ENCODE peak calls at places on chromosome 12, in eight cellular contexts. U is mammary epithelial cell, G is PC-3, B is MM.1S, M is IMR-90, C is keratinocyte, Q is neuronal stem cell, E is fibroblast of lung. T is an unnamed sample.

GRCh38 chr12:11228268-11228879 is 41.1 kb downstream of the PRB3 start:
- DNase-seq in U (peak; percentile 39), G (peak; percentile 68), B (peak; percentile 31), M (peak; percentile 30), C (no peak), Q (peak; percentile 47), E (peak; percentile 39), T (no peak)

GRCh38 chr12:109578330-109578927 is 4.8 kb downstream of the MVK start:
- DNase-seq in U (no peak), G (no peak), B (no peak), M (no peak), C (no peak), Q (no peak), E (no peak), T (no peak)

GRCh38 chr12:52440821-52441319 is 6.7 kb upstream of the KRT75 start:
- DNase-seq in U (peak; percentile 92), G (peak; percentile 86), B (no peak), M (peak; percentile 53), C (no peak), Q (no peak), E (no peak), T (peak; percentile 46)

GRCh38 chr12:1884651-1885050 is 33.8 kb downstream of the CACNA2D4 start:
- DNase-seq in U (no peak), G (no peak), B (no peak), M (no peak), C (no peak), Q (no peak), E (no peak), T (no peak)

GRCh38 chr12:31106101-31106803 is 32.6 kb downstream of the DDX11 start:
- DNase-seq in U (no peak), G (no peak), B (no peak), M (no peak), C (no peak), Q (no peak), E (no peak), T (no peak)

GRCh38 chr12:132326646-132327045 is 2.7 kb downstream of the GALNT9 start:
- DNase-seq in U (no peak), G (no peak), B (no peak), M (no peak), C (no peak), Q (no peak), E (no peak), T (no peak)

GRCh38 chr12:75209782-75210138 is at the start of gene KCNC2:
- DNase-seq in U (no peak), G (no peak), B (no peak), M (no peak), C (no peak), Q (no peak), E (no peak), T (no peak)

GRCh38 chr12:6340745-6341438 is 984 bp downstream of the TNFRSF1A start:
- DNase-seq in U (peak; percentile 16), G (no peak), B (no peak), M (no peak), C (no peak), Q (no peak), E (no peak), T (peak; percentile 34)

GRCh38 chr12:24972078-24972477 is 23.2 kb upstream of the BCAT1 start:
- DNase-seq in U (no peak), G (no peak), B (no peak), M (no peak), C (no peak), Q (no peak), E (no peak), T (no peak)

GRCh38 chr12:69948874-69949273 is 123.8 kb downstream of the MYRFL start:
- DNase-seq in U (no peak), G (no peak), B (no peak), M (no peak), C (no peak), Q (no peak), E (no peak), T (no peak)

GRCh38 chr12:49671051-49671765 is 36.0 kb downstream of the FMNL3 start:
- DNase-seq in U (no peak), G (no peak), B (peak; percentile 21), M (no peak), C (no peak), Q (no peak), E (no peak), T (no peak)

GRCh38 chr12:19894049-19894448 is 454.8 kb downstream of the AEBP2 start:
- DNase-seq in U (peak; percentile 1), G (peak; percentile 6), B (peak; percentile 25), M (peak; percentile 31), C (no peak), Q (no peak), E (peak; percentile 21), T (no peak)

GRCh38 chr12:75642226-75642625 is 130.8 kb upstream of the KRR1 start:
- DNase-seq in U (peak; percentile 60), G (no peak), B (no peak), M (no peak), C (no peak), Q (no peak), E (no peak), T (no peak)

GRCh38 chr12:109695961-109696461 is 17.6 kb upstream of the FAM222A start:
- DNase-seq in U (no peak), G (no peak), B (no peak), M (no peak), C (no peak), Q (no peak), E (no peak), T (no peak)

GRCh38 chr12:58916891-58917570 is 3.3 kb downstream of the LRIG3 start:
- DNase-seq in U (peak; percentile 58), G (peak; percentile 17), B (no peak), M (peak; percentile 63), C (no peak), Q (no peak), E (peak; percentile 94), T (no peak)

GRCh38 chr12:16012086-16012485 is 101.0 kb downstream of the DERA start:
- DNase-seq in U (no peak), G (no peak), B (peak; percentile 61), M (peak; percentile 61), C (no peak), Q (no peak), E (peak; percentile 58), T (no peak)

GRCh38 chr12:42426733-42427132 is 100.8 kb downstream of the PPHLN1 start:
- DNase-seq in U (peak; percentile 49), G (peak; percentile 74), B (no peak), M (peak; percentile 72), C (peak; percentile 17), Q (no peak), E (peak; percentile 51), T (peak; percentile 48)

GRCh38 chr12:33245459-33245858 is 194.2 kb downstream of the SYT10 start:
- DNase-seq in U (no peak), G (no peak), B (no peak), M (no peak), C (no peak), Q (no peak), E (no peak), T (no peak)

GRCh38 chr12:72282721-72283120 is 10.6 kb downstream of the TRHDE start:
- DNase-seq in U (peak; percentile 51), G (peak; percentile 66), B (no peak), M (no peak), C (no peak), Q (no peak), E (peak; percentile 71), T (no peak)

GRCh38 chr12:64077922-64078321 is 144.2 kb downstream of the KICS2 start:
- DNase-seq in U (no peak), G (peak; percentile 54), B (no peak), M (no peak), C (no peak), Q (no peak), E (no peak), T (no peak)

GRCh38 chr12:27394676-27395075 is 51.9 kb upstream of the SMCO2 start:
- DNase-seq in U (no peak), G (no peak), B (no peak), M (no peak), C (no peak), Q (no peak), E (no peak), T (no peak)

GRCh38 chr12:26214121-26214520 is 18.7 kb downstream of the SSPN start:
- DNase-seq in U (no peak), G (no peak), B (no peak), M (no peak), C (no peak), Q (no peak), E (no peak), T (no peak)

GRCh38 chr12:26212356-26212755 is 17.0 kb downstream of the SSPN start:
- DNase-seq in U (no peak), G (no peak), B (no peak), M (no peak), C (no peak), Q (no peak), E (no peak), T (no peak)

GRCh38 chr12:26212988-26213387 is 17.6 kb downstream of the SSPN start:
- DNase-seq in U (no peak), G (no peak), B (no peak), M (no peak), C (no peak), Q (no peak), E (no peak), T (no peak)
- H2AFZ ChIP-seq in U (no peak overlapping the region), G (no peak overlapping the region), B (no peak overlapping the region), M (no peak overlapping the region), C (no peak overlapping the region), Q (no peak overlapping the region), E (no peak overlapping the region), T (no peak overlapping the region)

DNA sequence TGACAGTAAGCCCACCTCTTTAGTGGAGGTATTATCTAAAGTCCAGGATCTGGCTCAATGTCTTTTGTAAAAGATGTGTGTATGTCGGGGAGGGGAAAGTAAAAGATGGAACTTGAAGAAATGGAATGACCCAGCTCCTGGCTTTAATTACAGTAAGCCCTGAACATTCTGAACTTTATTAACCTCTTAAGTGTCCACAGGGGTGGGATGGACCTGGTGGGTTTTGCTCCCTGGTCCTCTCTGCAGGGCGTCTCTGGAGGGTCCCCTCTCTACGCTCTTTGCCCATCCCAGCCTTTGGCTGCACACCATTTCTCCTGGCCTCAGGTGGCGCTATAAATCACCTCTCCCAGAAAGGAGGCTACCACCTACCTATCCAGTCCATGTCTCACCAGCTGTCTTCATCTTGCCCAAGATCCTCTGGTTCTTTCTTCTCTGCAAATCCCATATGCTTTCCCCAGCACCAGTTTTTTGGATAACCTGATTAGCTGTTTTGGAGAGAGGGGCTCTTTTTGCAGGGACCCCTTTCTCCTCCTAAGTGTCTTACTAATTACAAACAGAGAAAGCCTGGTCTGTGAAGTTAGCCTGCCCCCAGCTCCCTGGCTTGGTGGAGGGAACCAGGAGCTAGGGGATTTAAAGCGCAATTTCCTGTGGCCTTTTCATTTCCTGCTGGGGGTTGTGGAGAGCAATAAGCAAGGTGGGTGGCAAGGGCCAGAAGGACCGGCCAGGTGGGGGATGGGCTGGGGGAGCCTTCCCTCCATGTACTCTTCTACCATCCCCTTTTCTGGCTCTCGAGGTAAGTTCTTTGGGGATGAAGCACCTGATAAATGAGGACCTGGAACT is 3.9 kb upstream of the CISTR start:
- DNase-seq in U (no peak), G (no peak), B (no peak), M (no peak), C (no peak), Q (no peak), E (no peak), T (no peak)
- H2AFZ ChIP-seq in U (no peak overlapping the region), G (no peak overlapping the region), B (no peak overlapping the region), M (no peak overlapping the region), C (no peak overlapping the region), Q (peak overlapping the region; percentile 14), E (no peak overlapping the region), T (no peak overlapping the region)

GRCh38 chr12:81077686-81078441 is at the start of gene ACSS3:
- DNase-seq in U (no peak), G (no peak), B (no peak), M (no peak), C (no peak), Q (peak; percentile 80), E (peak; percentile 64), T (peak; percentile 64)
- H2AFZ ChIP-seq in U (peak within 1 kb of the TSS; percentile 40), G (no peak within 1 kb of the TSS), B (no peak within 1 kb of the TSS), M (peak within 1 kb of the TSS; percentile 93), C (peak within 1 kb of the TSS; percentile 52), Q (peak within 1 kb of the TSS; percentile 92), E (peak within 1 kb of the TSS; percentile 97), T (peak within 1 kb of the TSS; percentile 92)

GRCh38 chr12:39351153-39351552 is 91.8 kb downstream of the KIF21A start:
- DNase-seq in U (no peak), G (no peak), B (no peak), M (no peak), C (no peak), Q (no peak), E (no peak), T (no peak)
- H2AFZ ChIP-seq in U (no peak overlapping the region), G (no peak overlapping the region), B (no peak overlapping the region), M (no peak overlapping the region), C (no peak overlapping the region), Q (no peak overlapping the region), E (no peak overlapping the region), T (no peak overlapping the region)